ENCODE peak calls at places on chromosomes 11 and 22, in five cellular contexts. B is dorsolateral prefrontal cortex, L is body of pancreas, H is IMR-90, M is uterus. Z is an unnamed sample.

GRCh38 chr11:12900496-12900895 is 108.6 kb upstream of the RASSF10 start:
- DNase-seq in B (no peak), H (peak; percentile 94), M (no peak), L (peak; percentile 36), Z (peak; percentile 83)

GRCh38 chr11:14969922-14970323 is 2.2 kb downstream of the CALCA start:
- DNase-seq in M (no peak), L (peak; percentile 35), B (no peak), H (peak; percentile 7), Z (peak; percentile 10)

GRCh38 chr11:70495351-70496310 is 97.3 kb downstream of the CTTN start:
- DNase-seq in B (peak; percentile 30), M (no peak), H (no peak), L (no peak), Z (no peak)

GRCh38 chr22:47053865-47054185 is 291.4 kb downstream of the TBC1D22A start:
- DNase-seq in B (peak; percentile 60), M (no peak), L (no peak), H (peak; percentile 73), Z (peak; percentile 55)

GRCh38 chr11:45146072-45147016 is at the start of gene PRDM11:
- DNase-seq in B (peak; percentile 68), L (peak; percentile 79), H (peak; percentile 72), M (peak; percentile 76), Z (peak; percentile 74)

GRCh38 chr11:2466869-2467694 is 22.3 kb downstream of the KCNQ1 start:
- DNase-seq in H (no peak), M (no peak), B (peak; percentile 40), L (no peak), Z (no peak)

GRCh38 chr11:28547395-28547794 is 439.2 kb downstream of the METTL15 start:
- DNase-seq in B (no peak), M (no peak), L (no peak), H (no peak), Z (no peak)

GRCh38 chr11:87926250-87926970 is 248.8 kb downstream of the RAB38 start:
- DNase-seq in B (peak; percentile 38), H (peak; percentile 49), M (no peak), L (no peak), Z (peak; percentile 69)

GRCh38 chr11:131688056-131688693 is 317.8 kb downstream of the NTM start:
- DNase-seq in B (peak; percentile 81), L (peak; percentile 26), H (peak; percentile 41), M (peak; percentile 38), Z (peak; percentile 42)

GRCh38 chr22:20248461-20248959 is 19.6 kb downstream of the RTN4R start:
- DNase-seq in H (no peak), B (no peak), M (no peak), L (no peak), Z (no peak)

GRCh38 chr11:121071456-121072236 is 29.4 kb upstream of the TECTA start:
- DNase-seq in H (no peak), B (no peak), M (no peak), L (no peak), Z (no peak)

GRCh38 chr11:6285019-6285418 is 25.4 kb downstream of the CCKBR start:
- DNase-seq in L (peak; percentile 55), M (no peak), B (no peak), H (no peak), Z (no peak)

DNA sequence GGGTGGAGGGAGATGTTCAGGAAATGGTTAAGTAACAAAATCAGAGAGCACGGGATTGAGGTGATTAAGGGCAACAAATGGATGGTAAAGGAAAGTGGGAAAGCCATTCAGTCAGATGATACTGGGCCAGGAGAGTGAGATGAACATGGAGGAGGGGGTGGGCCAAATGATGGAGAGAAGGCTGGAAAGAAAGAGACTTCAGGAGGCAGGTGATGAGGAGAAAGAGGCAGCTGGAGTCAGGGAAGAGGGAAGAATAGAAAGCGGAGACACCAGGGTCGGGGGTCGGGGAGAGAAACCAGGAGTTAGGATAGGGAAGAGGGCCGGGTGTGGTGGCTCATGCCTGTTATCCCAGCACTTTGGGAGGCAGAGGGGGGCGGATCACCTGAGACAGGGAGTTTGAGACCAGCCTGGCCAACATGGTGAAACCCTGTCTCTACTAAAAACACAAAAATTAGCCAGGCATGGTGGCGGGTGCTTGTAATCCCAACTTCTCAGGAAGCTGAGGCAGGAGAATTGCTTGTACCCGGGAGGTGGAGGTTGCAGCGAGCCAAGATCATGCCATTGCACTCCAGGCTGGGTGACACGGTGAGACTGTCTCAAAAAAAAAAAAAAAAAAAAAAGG is 4.7 kb upstream of the KDM2A start:
- DNase-seq in B (no peak), M (no peak), H (no peak), L (no peak), Z (no peak)
- H3K4me3 ChIP-seq in B (no peak overlapping the region), M (no peak overlapping the region), H (no peak overlapping the region), L (no peak overlapping the region), Z (no peak overlapping the region)

GRCh38 chr11:123628936-123629683 is 25.3 kb downstream of the SCN3B start:
- DNase-seq in H (peak; percentile 84), B (no peak), M (peak; percentile 92), L (peak; percentile 51), Z (peak; percentile 43)

GRCh38 chr11:123624974-123625373 is 29.4 kb downstream of the SCN3B start:
- DNase-seq in H (peak; percentile 52), M (no peak), L (no peak), B (no peak), Z (peak; percentile 65)

GRCh38 chr11:123630126-123630531 is 24.3 kb downstream of the SCN3B start:
- DNase-seq in M (peak; percentile 75), H (no peak), L (no peak), B (no peak), Z (no peak)
- H3K4me3 ChIP-seq in M (no peak overlapping the region), H (no peak overlapping the region), L (no peak overlapping the region), B (no peak overlapping the region), Z (no peak overlapping the region)

GRCh38 chr11:114131366-114131963 is 72.0 kb downstream of the ZBTB16 start:
- DNase-seq in L (no peak), M (no peak), B (no peak), H (no peak), Z (no peak)

GRCh38 chr11:114132427-114132826 is 72.9 kb downstream of the ZBTB16 start:
- DNase-seq in B (no peak), L (no peak), M (no peak), H (no peak), Z (no peak)

GRCh38 chr11:114132944-114133394 is 73.5 kb downstream of the ZBTB16 start:
- DNase-seq in H (no peak), M (peak; percentile 62), B (no peak), L (no peak), Z (peak; percentile 92)

GRCh38 chr11:114128399-114128798 is 68.9 kb downstream of the ZBTB16 start:
- DNase-seq in L (no peak), M (no peak), B (no peak), H (no peak), Z (no peak)

GRCh38 chr11:114129699-114130659 is 70.5 kb downstream of the ZBTB16 start:
- DNase-seq in L (no peak), H (no peak), B (no peak), M (no peak), Z (no peak)
- H3K4me3 ChIP-seq in L (no peak overlapping the region), H (no peak overlapping the region), B (peak overlapping the region; percentile 44), M (no peak overlapping the region), Z (no peak overlapping the region)

GRCh38 chr11:130427049-130427388 is 1.4 kb downstream of the ADAMTS8 start:
- DNase-seq in H (no peak), B (no peak), L (no peak), M (no peak), Z (no peak)
- H3K4me3 ChIP-seq in H (peak overlapping the region; percentile 47), B (peak overlapping the region; percentile 77), L (no peak overlapping the region), M (no peak overlapping the region), Z (no peak overlapping the region)

DNA sequence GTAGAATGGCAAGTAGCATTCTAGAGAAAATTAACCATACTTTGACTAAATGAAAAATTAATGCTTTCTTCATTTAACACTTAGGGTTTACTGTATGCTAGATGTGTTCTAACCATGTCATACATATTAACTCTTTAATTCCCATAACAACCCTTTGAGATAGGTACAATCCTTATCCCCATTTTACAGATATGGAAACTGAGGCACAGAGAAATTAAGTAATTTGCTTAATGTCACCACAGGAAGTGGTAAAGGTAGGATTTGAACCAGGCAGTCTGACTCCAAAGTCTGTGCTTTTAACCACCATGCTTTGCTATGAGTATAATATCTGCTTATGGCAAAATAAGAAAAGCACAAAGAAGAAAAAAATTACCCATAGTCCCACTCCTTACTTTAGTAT is 59.5 kb downstream of the LIF start:
- DNase-seq in H (no peak), M (no peak), B (no peak), L (no peak), Z (no peak)
- H3K4me3 ChIP-seq in H (no peak overlapping the region), M (no peak overlapping the region), B (no peak overlapping the region), L (no peak overlapping the region), Z (no peak overlapping the region)

DNA sequence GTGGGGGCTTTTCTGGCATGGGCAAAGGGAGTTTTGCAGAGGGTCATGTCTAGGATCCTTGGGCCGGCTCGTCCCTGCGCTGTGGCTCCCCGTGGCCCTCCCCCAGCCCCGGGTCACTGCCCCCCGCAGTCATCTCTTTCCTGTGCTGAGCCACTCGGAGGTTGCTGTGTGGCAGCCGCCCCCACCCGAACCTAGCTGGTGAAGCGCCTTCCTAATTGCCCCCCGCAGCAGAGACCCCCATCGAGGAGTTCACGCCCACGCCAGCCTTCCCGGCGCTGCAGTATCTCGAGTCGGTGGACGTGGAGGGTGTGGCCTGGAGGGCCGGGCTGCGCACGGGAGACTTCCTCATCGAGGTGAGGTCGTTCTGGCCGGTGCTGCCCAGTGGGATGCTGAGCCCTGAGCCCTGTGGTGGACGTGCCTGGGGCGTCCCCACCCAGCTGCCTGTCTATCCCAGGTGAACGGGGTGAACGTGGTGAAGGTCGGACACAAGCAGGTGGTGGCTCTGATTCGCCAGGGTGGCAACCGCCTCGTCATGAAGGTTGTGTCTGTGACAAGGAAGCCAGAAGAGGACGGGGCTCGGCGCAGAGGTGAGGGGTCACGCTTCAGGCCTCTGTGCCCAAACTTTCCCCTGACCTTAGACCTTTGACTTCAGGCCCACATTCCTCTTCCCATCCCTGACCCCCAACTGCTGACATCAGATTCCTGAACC is 32.0 kb downstream of the SHANK3 start:
- DNase-seq in H (no peak), M (no peak), L (no peak), B (peak; percentile 38), Z (no peak)
- H3K4me3 ChIP-seq in H (no peak overlapping the region), M (no peak overlapping the region), L (no peak overlapping the region), B (peak overlapping the region; percentile 58), Z (peak overlapping the region; percentile 15)